ENCODE peak calls at places on chromosomes 13 and 19, in five cellular contexts. One of them, this sample, is unnamed.

GRCh38 chr13:95254341-95254740 is 46.9 kb downstream of the ABCC4 start:
- DNase-seq in LNCaP clone FGC: no peak
- DNase-seq in C1 segment of cervical spinal cord: no peak
- DNase-seq in cerebellum: no peak
- DNase-seq in left ventricle myocardium inferior: no peak
- DNase-seq in this sample: no peak

GRCh38 chr19:48967346-48968178 is 2.5 kb downstream of the FTL start:
- DNase-seq in left ventricle myocardium inferior: peak; percentile 36
- DNase-seq in C1 segment of cervical spinal cord: peak; percentile 54
- DNase-seq in LNCaP clone FGC: no peak
- DNase-seq in cerebellum: no peak
- DNase-seq in this sample: no peak

GRCh38 chr13:83498045-83498444 is 384.2 kb downstream of the SLITRK1 start:
- DNase-seq in C1 segment of cervical spinal cord: no peak
- DNase-seq in cerebellum: no peak
- DNase-seq in LNCaP clone FGC: no peak
- DNase-seq in left ventricle myocardium inferior: no peak
- DNase-seq in this sample: no peak

GRCh38 chr13:71672527-71672926 is 194.5 kb downstream of the DACH1 start:
- DNase-seq in left ventricle myocardium inferior: no peak
- DNase-seq in cerebellum: no peak
- DNase-seq in C1 segment of cervical spinal cord: no peak
- DNase-seq in LNCaP clone FGC: no peak
- DNase-seq in this sample: no peak

GRCh38 chr19:2332341-2333026 is 4.0 kb downstream of the SPPL2B start:
- DNase-seq in LNCaP clone FGC: no peak
- DNase-seq in left ventricle myocardium inferior: peak; percentile 38
- DNase-seq in C1 segment of cervical spinal cord: peak; percentile 55
- DNase-seq in cerebellum: no peak
- DNase-seq in this sample: peak; percentile 30

GRCh38 chr13:85665286-85665685 is 133.9 kb downstream of the SLITRK6 start:
- DNase-seq in left ventricle myocardium inferior: no peak
- DNase-seq in LNCaP clone FGC: no peak
- DNase-seq in C1 segment of cervical spinal cord: no peak
- DNase-seq in cerebellum: no peak
- DNase-seq in this sample: no peak

GRCh38 chr13:85771856-85772255 is 27.4 kb downstream of the SLITRK6 start:
- DNase-seq in LNCaP clone FGC: no peak
- DNase-seq in left ventricle myocardium inferior: no peak
- DNase-seq in C1 segment of cervical spinal cord: no peak
- DNase-seq in cerebellum: no peak
- DNase-seq in this sample: no peak

GRCh38 chr13:20848944-20849343 is 53.6 kb downstream of the XPO4 start:
- DNase-seq in LNCaP clone FGC: peak; percentile 56
- DNase-seq in C1 segment of cervical spinal cord: no peak
- DNase-seq in left ventricle myocardium inferior: no peak
- DNase-seq in cerebellum: no peak
- DNase-seq in this sample: no peak

GRCh38 chr19:18259848-18260247 is 14.4 kb downstream of the IQCN start:
- DNase-seq in C1 segment of cervical spinal cord: no peak
- DNase-seq in LNCaP clone FGC: no peak
- DNase-seq in left ventricle myocardium inferior: no peak
- DNase-seq in cerebellum: no peak
- DNase-seq in this sample: no peak

GRCh38 chr13:49399801-49400472 is 43.9 kb downstream of the CAB39L start:
- DNase-seq in C1 segment of cervical spinal cord: no peak
- DNase-seq in cerebellum: no peak
- DNase-seq in left ventricle myocardium inferior: no peak
- DNase-seq in LNCaP clone FGC: peak; percentile 99
- DNase-seq in this sample: no peak

GRCh38 chr13:99617474-99618255 is 116.4 kb downstream of the TM9SF2 start:
- DNase-seq in C1 segment of cervical spinal cord: no peak
- DNase-seq in cerebellum: peak; percentile 65
- DNase-seq in LNCaP clone FGC: no peak
- DNase-seq in left ventricle myocardium inferior: no peak
- DNase-seq in this sample: no peak

GRCh38 chr13:76759877-76760276 is 126.3 kb downstream of the KCTD12 start:
- DNase-seq in left ventricle myocardium inferior: no peak
- DNase-seq in cerebellum: no peak
- DNase-seq in C1 segment of cervical spinal cord: no peak
- DNase-seq in LNCaP clone FGC: no peak
- DNase-seq in this sample: no peak

GRCh38 chr19:30854207-30854606 is 482.0 kb downstream of the ZNF536 start:
- DNase-seq in LNCaP clone FGC: no peak
- DNase-seq in left ventricle myocardium inferior: no peak
- DNase-seq in C1 segment of cervical spinal cord: no peak
- DNase-seq in cerebellum: no peak
- DNase-seq in this sample: no peak

GRCh38 chr19:1251503-1252220 is 3.3 kb downstream of the MIDN start:
- DNase-seq in C1 segment of cervical spinal cord: peak; percentile 67
- DNase-seq in left ventricle myocardium inferior: peak; percentile 84
- DNase-seq in LNCaP clone FGC: no peak
- DNase-seq in cerebellum: no peak
- DNase-seq in this sample: no peak

GRCh38 chr13:106599875-106600797 is 32.2 kb upstream of the ARGLU1 start:
- DNase-seq in cerebellum: no peak
- DNase-seq in left ventricle myocardium inferior: no peak
- DNase-seq in C1 segment of cervical spinal cord: no peak
- DNase-seq in LNCaP clone FGC: no peak
- DNase-seq in this sample: no peak

GRCh38 chr13:41054212-41054877 is 7.0 kb upstream of the WBP4 start:
- DNase-seq in cerebellum: no peak
- DNase-seq in C1 segment of cervical spinal cord: no peak
- DNase-seq in left ventricle myocardium inferior: no peak
- DNase-seq in LNCaP clone FGC: no peak
- DNase-seq in this sample: no peak

GRCh38 chr13:109788372-109789195 is 2.2 kb upstream of the IRS2 start:
- DNase-seq in left ventricle myocardium inferior: no peak
- DNase-seq in cerebellum: no peak
- DNase-seq in C1 segment of cervical spinal cord: no peak
- DNase-seq in LNCaP clone FGC: no peak
- DNase-seq in this sample: no peak

GRCh38 chr13:37209621-37210020 is 104.2 kb upstream of the CSNK1A1L start:
- DNase-seq in C1 segment of cervical spinal cord: no peak
- DNase-seq in LNCaP clone FGC: no peak
- DNase-seq in cerebellum: no peak
- DNase-seq in left ventricle myocardium inferior: no peak
- DNase-seq in this sample: no peak

GRCh38 chr19:15324791-15325519 is 7.4 kb downstream of the BRD4 start:
- DNase-seq in C1 segment of cervical spinal cord: no peak
- DNase-seq in LNCaP clone FGC: no peak
- DNase-seq in cerebellum: no peak
- DNase-seq in left ventricle myocardium inferior: no peak
- DNase-seq in this sample: no peak

GRCh38 chr13:82654851-82655517 is 1227.3 kb downstream of the SLITRK1 start:
- DNase-seq in LNCaP clone FGC: peak; percentile 33
- DNase-seq in left ventricle myocardium inferior: peak; percentile 73
- DNase-seq in C1 segment of cervical spinal cord: no peak
- DNase-seq in cerebellum: no peak
- DNase-seq in this sample: no peak

GRCh38 chr13:50744261-50744660 is 99.2 kb downstream of the DLEU7 start:
- DNase-seq in left ventricle myocardium inferior: no peak
- DNase-seq in cerebellum: no peak
- DNase-seq in LNCaP clone FGC: no peak
- DNase-seq in C1 segment of cervical spinal cord: no peak
- DNase-seq in this sample: no peak

GRCh38 chr19:23403581-23404324 is 8.5 kb upstream of the ZNF91 start:
- DNase-seq in left ventricle myocardium inferior: no peak
- DNase-seq in C1 segment of cervical spinal cord: no peak
- DNase-seq in cerebellum: no peak
- DNase-seq in LNCaP clone FGC: peak; percentile 88
- DNase-seq in this sample: no peak

GRCh38 chr13:94311893-94312292 is 167.6 kb downstream of the DCT start:
- DNase-seq in cerebellum: no peak
- DNase-seq in C1 segment of cervical spinal cord: no peak
- DNase-seq in left ventricle myocardium inferior: no peak
- DNase-seq in LNCaP clone FGC: no peak
- DNase-seq in this sample: no peak

GRCh38 chr19:39398297-39398864 is 7.2 kb downstream of the MED29 start:
- DNase-seq in C1 segment of cervical spinal cord: peak; percentile 77
- DNase-seq in cerebellum: no peak
- DNase-seq in LNCaP clone FGC: no peak
- DNase-seq in left ventricle myocardium inferior: peak; percentile 77
- DNase-seq in this sample: no peak

GRCh38 chr13:98014766-98015165 is 61.3 kb downstream of the IPO5 start:
- DNase-seq in left ventricle myocardium inferior: no peak
- DNase-seq in LNCaP clone FGC: no peak
- DNase-seq in cerebellum: no peak
- DNase-seq in C1 segment of cervical spinal cord: no peak
- DNase-seq in this sample: no peak

GRCh38 chr13:23956106-23956505 is 58.8 kb upstream of the C1QTNF9B start:
- DNase-seq in LNCaP clone FGC: no peak
- DNase-seq in left ventricle myocardium inferior: no peak
- DNase-seq in cerebellum: no peak
- DNase-seq in C1 segment of cervical spinal cord: no peak
- DNase-seq in this sample: no peak

GRCh38 chr13:113969973-113970611 is 3.8 kb downstream of the C13orf46 start:
- DNase-seq in LNCaP clone FGC: peak; percentile 85
- DNase-seq in left ventricle myocardium inferior: peak; percentile 16
- DNase-seq in C1 segment of cervical spinal cord: no peak
- DNase-seq in cerebellum: no peak
- DNase-seq in this sample: no peak

GRCh38 chr13:43397110-43397509 is 373.7 kb downstream of the DNAJC15 start:
- DNase-seq in C1 segment of cervical spinal cord: no peak
- DNase-seq in LNCaP clone FGC: no peak
- DNase-seq in left ventricle myocardium inferior: no peak
- DNase-seq in cerebellum: no peak
- DNase-seq in this sample: no peak

GRCh38 chr13:40983269-40983668 is 35.8 kb downstream of the ELF1 start:
- DNase-seq in C1 segment of cervical spinal cord: no peak
- DNase-seq in cerebellum: no peak
- DNase-seq in LNCaP clone FGC: no peak
- DNase-seq in left ventricle myocardium inferior: no peak
- DNase-seq in this sample: no peak

GRCh38 chr19:49801401-49801888 is 11.6 kb downstream of the FUZ start:
- DNase-seq in left ventricle myocardium inferior: no peak
- DNase-seq in LNCaP clone FGC: no peak
- DNase-seq in C1 segment of cervical spinal cord: no peak
- DNase-seq in cerebellum: peak; percentile 38
- DNase-seq in this sample: no peak